ENCODE peak calls at places on chromosomes 11 and 22, in six cellular contexts. N is lung, X is H9, U is H1, C is A549, B is ovary. Y is an unnamed sample. For H3K4me1, the result is how much of the 10 kb centered on the place peaks cover.

GRCh38 chr11:75072582-75072981 is 24.1 kb downstream of the OR2AT4 start:
- DNase-seq in N (no peak), X (peak), U (no peak), C (no peak), B (no peak), Y (no peak)

GRCh38 chr22:35835998-35836691 is 118.5 kb downstream of the APOL5 start:
- DNase-seq in N (peak), X (peak), U (no peak), C (peak), B (peak), Y (no peak)

GRCh38 chr11:86136542-86136941 is 67.7 kb upstream of the PICALM start:
- DNase-seq in N (no peak), X (no peak), U (no peak), C (no peak), B (no peak), Y (no peak)

GRCh38 chr22:41762980-41763779 is 37.3 kb upstream of the CCDC134 start:
- DNase-seq in N (no peak), X (peak), U (peak), C (peak), B (no peak), Y (no peak)

GRCh38 chr11:22558638-22559037 is 67.0 kb downstream of the FANCF start:
- DNase-seq in N (no peak), X (no peak), U (no peak), C (no peak), B (no peak), Y (no peak)

GRCh38 chr22:30251661-30252226 is 5.2 kb upstream of the LIF start:
- DNase-seq in N (no peak), X (no peak), U (no peak), C (no peak), B (no peak), Y (no peak)

GRCh38 chr22:43188829-43189545 is 2.1 kb upstream of the TTLL12 start:
- DNase-seq in N (no peak), X (no peak), U (no peak), C (no peak), B (no peak), Y (no peak)

GRCh38 chr11:20618083-20618482 is 18.7 kb downstream of the SLC6A5 start:
- DNase-seq in N (no peak), X (no peak), U (no peak), C (no peak), B (no peak), Y (no peak)

GRCh38 chr22:41813726-41814410 is 13.4 kb downstream of the CCDC134 start:
- DNase-seq in N (no peak), X (no peak), U (no peak), C (no peak), B (no peak), Y (no peak)

GRCh38 chr11:50379484-50379883 is 346.8 kb downstream of the OR4C45 start:
- DNase-seq in N (no peak), X (no peak), U (no peak), C (no peak), B (no peak), Y (no peak)

GRCh38 chr11:46237248-46238077 is 40.0 kb upstream of the CREB3L1 start:
- DNase-seq in N (peak), X (peak), U (peak), C (peak), B (peak), Y (peak)

GRCh38 chr11:41206388-41206787 is 253.1 kb downstream of the LRRC4C start:
- DNase-seq in N (no peak), X (no peak), U (no peak), C (no peak), B (no peak), Y (no peak)

GRCh38 chr11:59145534-59145933 is 2.9 kb downstream of the FAM111A start:
- DNase-seq in N (no peak), X (no peak), U (no peak), C (no peak), B (no peak), Y (no peak)

GRCh38 chr11:17773674-17774073 is 39.1 kb downstream of the KCNC1 start:
- DNase-seq in N (no peak), X (no peak), U (no peak), C (no peak), B (no peak), Y (no peak)

GRCh38 chr11:4455439-4455838 is 6.3 kb downstream of the OR52K2 start:
- DNase-seq in N (no peak), X (no peak), U (no peak), C (no peak), B (no peak), Y (no peak)

GRCh38 chr22:22913989-22914388 is 26.4 kb downstream of the IGLL5 start:
- DNase-seq in N (no peak), X (no peak), U (no peak), C (no peak), B (no peak), Y (no peak)

GRCh38 chr22:37525073-37525745 is 6.0 kb upstream of the CARD10 start:
- DNase-seq in N (no peak), X (no peak), U (no peak), C (peak), B (no peak), Y (no peak)

GRCh38 chr11:2445948-2446551 is 1.2 kb downstream of the KCNQ1 start:
- DNase-seq in N (no peak), X (no peak), U (no peak), C (no peak), B (no peak), Y (no peak)

GRCh38 chr11:26062665-26063064 is 269.3 kb upstream of the ANO3 start:
- DNase-seq in N (no peak), X (no peak), U (no peak), C (no peak), B (no peak), Y (no peak)

GRCh38 chr11:50246699-50247098 is 214.0 kb downstream of the OR4C45 start:
- DNase-seq in N (no peak), X (no peak), U (no peak), C (no peak), B (no peak), Y (no peak)

GRCh38 chr11:94794287-94795168 is 26.4 kb downstream of the AMOTL1 start:
- DNase-seq in N (peak), X (no peak), U (no peak), C (peak), B (peak), Y (peak)

GRCh38 chr11:23990346-23990745 is 506.5 kb upstream of the LUZP2 start:
- DNase-seq in N (no peak), X (no peak), U (no peak), C (no peak), B (no peak), Y (no peak)

GRCh38 chr11:7892059-7892699 is 38.9 kb downstream of the OR10A6 start:
- DNase-seq in N (no peak), X (no peak), U (no peak), C (no peak), B (no peak), Y (no peak)

GRCh38 chr11:108199446-108200321 is 22.8 kb downstream of the NPAT start:
- DNase-seq in N (peak), X (no peak), U (no peak), C (no peak), B (no peak), Y (no peak)

GRCh38 chr11:73946798-73947458 is 3.9 kb upstream of the DNAJB13 start:
- DNase-seq in N (no peak), X (no peak), U (no peak), C (no peak), B (no peak), Y (no peak)

GRCh38 chr11:43555811-43556210 is 124.7 kb upstream of the HSD17B12 start:
- DNase-seq in N (no peak), X (no peak), U (no peak), C (no peak), B (peak), Y (no peak)

GRCh38 chr11:42170601-42171000 is 711.1 kb upstream of the LRRC4C start:
- DNase-seq in N (no peak), X (no peak), U (no peak), C (no peak), B (no peak), Y (no peak)

GRCh38 chr11:28072321-28072720 is 35.6 kb downstream of the KIF18A start:
- DNase-seq in N (no peak), X (no peak), U (no peak), C (no peak), B (no peak), Y (no peak)

GRCh38 chr11:68099474-68100405 is 21.4 kb downstream of the CHKA start:
- DNase-seq in N (peak), X (no peak), U (no peak), C (no peak), B (peak), Y (no peak)

GRCh38 chr11:69666752-69667536 is 8.2 kb downstream of the LTO1 start:
- DNase-seq in N (no peak), X (no peak), U (no peak), C (no peak), B (no peak), Y (no peak)

GRCh38 chr22:38239101-38239761 is 33.6 kb downstream of the TMEM184B start:
- DNase-seq in N (peak), X (no peak), U (no peak), C (peak), B (no peak), Y (peak)

GRCh38 chr11:3860360-3860759 is 4.9 kb downstream of the STIM1 start:
- DNase-seq in N (no peak), X (no peak), U (no peak), C (no peak), B (no peak), Y (no peak)

GRCh38 chr11:120751550-120751949 is 240.0 kb downstream of the GRIK4 start:
- DNase-seq in N (no peak), X (no peak), U (no peak), C (no peak), B (no peak), Y (no peak)

GRCh38 chr11:33177676-33178336 is 16.5 kb upstream of the CSTF3 start:
- DNase-seq in N (no peak), X (peak), U (no peak), C (no peak), B (no peak), Y (no peak)
- TF ChIP-seq CTCF in N (no peak), X (no peak), U (no peak), C (no peak), B (no peak), Y (no peak)

GRCh38 chr11:65298131-65298535 is 16.5 kb upstream of the CDC42EP2 start:
- DNase-seq in N (peak), X (no peak), U (no peak), C (no peak), B (peak), Y (no peak)
- H3K4me1 ChIP-seq in N (under half), X (under half), U (under half), C (under half), B (half or more), Y (under half)

DNA sequence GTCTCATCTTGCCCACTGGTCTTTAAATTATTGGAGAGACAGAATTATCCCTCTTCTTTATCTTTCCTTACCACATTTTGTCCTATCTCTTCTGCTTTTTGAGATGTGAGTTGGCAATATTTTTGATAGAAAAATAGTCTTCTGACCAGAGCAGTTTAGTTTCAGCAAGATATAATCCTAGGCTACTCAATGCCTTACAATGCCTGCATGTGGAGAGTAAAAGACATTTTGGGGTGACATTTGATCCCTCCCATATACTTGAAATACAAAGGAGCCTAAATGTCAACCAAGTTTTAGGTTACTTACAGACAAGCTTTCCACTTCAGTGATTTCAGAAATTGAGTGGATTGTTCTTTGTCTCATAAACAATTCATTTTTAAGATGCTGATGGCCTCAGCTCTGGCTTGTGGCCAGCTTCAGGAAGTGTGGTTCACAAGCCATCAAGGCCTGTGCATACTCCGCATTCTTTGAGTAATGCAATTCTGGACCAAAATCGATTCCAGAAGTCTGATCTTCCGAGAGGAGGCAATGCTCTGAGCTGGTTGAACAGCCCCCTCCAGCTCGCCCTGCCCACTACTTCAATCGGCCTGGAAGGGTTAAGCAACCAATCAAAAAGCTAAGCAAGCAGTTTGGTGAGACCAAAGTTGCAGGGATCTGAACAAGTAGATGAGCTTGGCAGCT is 274.4 kb downstream of the BLID start:
- DNase-seq in N (no peak), X (no peak), U (no peak), C (no peak), B (no peak), Y (no peak)
- TF ChIP-seq CTCF in N (no peak), X (no peak), U (no peak), C (no peak), B (no peak), Y (no peak)

GRCh38 chr11:113193077-113193476 is 121.3 kb upstream of the TTC12 start:
- DNase-seq in N (no peak), X (no peak), U (no peak), C (no peak), B (no peak), Y (no peak)

GRCh38 chr11:113195728-113196127 is 118.7 kb upstream of the TTC12 start:
- DNase-seq in N (no peak), X (no peak), U (no peak), C (no peak), B (no peak), Y (no peak)

GRCh38 chr11:113192121-113192925 is 122.1 kb upstream of the TTC12 start:
- DNase-seq in N (no peak), X (no peak), U (no peak), C (no peak), B (no peak), Y (no peak)

GRCh38 chr11:113197456-113197855 is 116.9 kb upstream of the TTC12 start:
- DNase-seq in N (no peak), X (no peak), U (no peak), C (no peak), B (no peak), Y (no peak)

DNA sequence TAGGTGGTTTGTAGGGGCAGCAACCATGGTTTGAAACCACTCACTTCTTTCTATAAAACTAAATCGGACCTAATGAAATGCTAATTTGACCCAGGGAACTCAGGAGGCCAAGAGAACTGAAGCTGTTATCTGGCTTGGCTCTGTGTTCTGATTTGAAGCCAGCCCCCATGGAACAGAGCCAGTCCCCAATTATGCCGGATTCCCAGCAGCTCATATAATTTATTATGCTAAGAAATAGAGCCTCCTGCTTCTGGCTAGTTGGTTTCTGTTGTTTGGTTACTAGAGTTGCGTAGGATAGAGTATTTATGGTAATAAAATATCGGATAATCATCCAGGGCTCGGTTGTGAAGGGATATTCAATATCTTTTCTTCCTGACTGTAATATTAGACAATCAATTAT is 120.5 kb upstream of the TTC12 start:
- DNase-seq in N (no peak), X (no peak), U (no peak), C (no peak), B (peak), Y (no peak)
- H3K4me1 ChIP-seq in N (under half), X (under half), U (under half), C (under half), B (under half), Y (half or more)

DNA sequence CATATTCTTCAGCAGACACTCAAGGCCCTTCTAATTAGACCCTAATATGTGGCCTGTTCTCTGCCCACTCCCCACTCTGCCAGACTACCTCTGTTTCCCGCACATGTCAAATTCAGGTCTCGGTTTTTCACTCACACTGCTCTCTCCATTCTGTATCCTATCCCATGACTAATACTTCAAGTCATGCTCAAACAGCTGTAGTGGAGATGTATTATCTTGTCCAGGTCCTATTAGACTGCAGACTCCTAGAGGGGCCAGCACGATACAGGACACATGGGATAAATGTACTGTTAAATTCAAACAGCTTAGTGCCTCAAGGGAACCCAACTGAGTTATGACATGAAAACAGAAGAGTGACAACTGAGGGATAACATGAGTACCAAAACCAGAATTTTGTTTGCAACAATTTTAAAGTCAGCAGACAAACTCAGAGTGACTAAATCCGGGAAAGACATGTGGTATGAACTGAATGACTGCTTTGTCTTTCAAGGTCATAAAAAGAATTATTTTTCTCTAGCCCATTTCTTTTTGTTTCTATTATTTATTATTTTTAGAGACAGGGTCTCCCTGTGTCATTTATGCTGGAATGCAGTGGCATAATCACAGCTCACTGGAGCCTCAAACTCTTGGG is 20.5 kb downstream of the ATP6V1E1 start:
- DNase-seq in N (no peak), X (no peak), U (no peak), C (no peak), B (no peak), Y (no peak)
- TF ChIP-seq CTCF in N (no peak), X (no peak), U (no peak), C (no peak), B (no peak), Y (no peak)

DNA sequence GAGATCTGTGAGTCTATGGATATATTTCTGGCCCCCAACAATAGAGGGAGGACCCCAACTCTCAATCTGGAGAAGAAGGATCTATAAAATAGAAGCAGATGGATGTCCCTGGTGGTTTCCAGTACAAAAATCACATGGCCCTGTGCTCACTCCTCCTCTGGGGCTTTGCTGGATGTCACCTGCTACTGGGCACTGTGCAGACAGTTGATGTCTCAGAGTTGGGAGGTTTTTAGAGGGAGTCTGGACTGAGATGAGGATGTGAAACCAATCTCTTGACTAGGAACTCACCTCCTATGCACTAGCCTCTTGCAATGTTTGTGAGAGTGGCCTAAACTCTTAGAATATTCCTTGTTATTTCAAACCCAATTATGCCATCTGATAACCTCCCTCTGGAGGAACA is 107.2 kb downstream of the SCN3B start:
- DNase-seq in N (no peak), X (no peak), U (no peak), C (no peak), B (no peak), Y (no peak)
- H3K4me1 ChIP-seq in N (under half), X (under half), U (under half), C (half or more), B (under half), Y (under half)

GRCh38 chr11:38791346-38791961 is 2193.4 kb upstream of the RAG2 start:
- DNase-seq in N (peak), X (peak), U (no peak), C (peak), B (no peak), Y (no peak)
- TF ChIP-seq CTCF in N (peak), X (peak), U (peak), C (peak), B (no peak), Y (peak)

GRCh38 chr22:24424901-24425775 is 2.3 kb upstream of the ADORA2A start:
- DNase-seq in N (no peak), X (no peak), U (no peak), C (no peak), B (no peak), Y (no peak)

GRCh38 chr22:24424001-24424900 is 3.1 kb upstream of the ADORA2A start:
- DNase-seq in N (no peak), X (no peak), U (peak), C (no peak), B (no peak), Y (no peak)

GRCh38 chr22:24427500-24428164 is at the start of gene ADORA2A:
- DNase-seq in N (no peak), X (no peak), U (no peak), C (no peak), B (no peak), Y (no peak)

GRCh38 chr22:24426859-24427499 is 420 bp upstream of the ADORA2A start:
- DNase-seq in N (no peak), X (no peak), U (no peak), C (no peak), B (no peak), Y (no peak)

DNA sequence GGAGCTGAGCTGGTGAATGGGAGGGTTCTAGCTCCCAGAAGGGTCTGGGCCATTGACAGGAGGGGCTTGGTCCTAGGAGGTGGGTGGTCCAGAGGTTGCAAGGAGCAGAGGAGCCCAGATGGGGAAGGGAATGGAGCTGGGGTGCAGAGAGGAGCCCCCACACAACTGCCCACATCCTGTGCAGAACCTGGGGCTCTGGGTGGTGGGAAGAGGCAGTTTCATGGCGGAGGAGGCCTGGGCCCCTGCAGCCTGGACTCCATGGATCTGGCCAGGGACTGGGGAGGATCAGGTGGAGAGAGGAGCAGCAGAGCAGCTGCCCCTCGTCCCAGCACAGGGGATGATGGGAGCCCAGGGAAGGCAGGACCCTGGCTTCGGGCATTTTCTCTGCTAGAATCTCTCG is 963 bp upstream of the ADORA2A start:
- DNase-seq in N (no peak), X (no peak), U (no peak), C (no peak), B (no peak), Y (no peak)
- H3K4me1 ChIP-seq in N (under half), X (under half), U (under half), C (under half), B (under half), Y (under half)